ENCODE peak calls at places on chromosomes 4 and X, in nine cellular contexts. X is fibroblast of lung; U is GM18507; A is activated CD8-positive, alpha-beta memory T cell treated with anti-CD3 and anti-CD28 coated beads for 4 hours; N is H4; Y is activated T-helper 9 cell treated with anti-CD3 and anti-CD28 coated beads, Interleukin-2, amount 50 U/mL, for 16 hours; V is HFFc6; T is lower leg skin; B is stimulated activated CD4-positive, alpha-beta T cell treated with anti-CD3 and anti-CD28 coated beads, Interleukin-2, amount 100 ng/mL, for 24 hours. M is an unnamed sample.
A peak's percentile ranks its signal among the peaks of the same experiment; 100 is the strongest.

GRCh38 chrX:40144576-40144975 is 46.8 kb upstream of the BCOR start:
- DNase-seq in X (no peak), U (no peak), A (no peak), N (no peak), Y (no peak), V (no peak), T (no peak), B (no peak), M (no peak)

GRCh38 chr4:149056615-149057014 is 614.4 kb upstream of the NR3C2 start:
- DNase-seq in X (no peak), U (no peak), A (no peak), N (no peak), Y (no peak), V (no peak), T (no peak), B (no peak), M (no peak)

GRCh38 chrX:132292753-132293152 is 73.5 kb upstream of the RAP2C start:
- DNase-seq in X (peak; percentile 39), U (peak; percentile 2), A (no peak), N (peak; percentile 47), Y (no peak), V (peak; percentile 31), T (peak; percentile 20), B (peak; percentile 17), M (no peak)

GRCh38 chr4:5857199-5857598 is 35.7 kb downstream of the CRMP1 start:
- DNase-seq in X (no peak), U (no peak), A (no peak), N (no peak), Y (no peak), V (no peak), T (no peak), B (no peak), M (no peak)

GRCh38 chr4:147361726-147362125 is 119.2 kb upstream of the EDNRA start:
- DNase-seq in X (peak; percentile 93), U (no peak), A (no peak), N (peak; percentile 68), Y (no peak), V (peak; percentile 72), T (no peak), B (no peak), M (no peak)

GRCh38 chr4:140004580-140005314 is 149.2 kb downstream of the MAML3 start:
- DNase-seq in X (peak; percentile 73), U (no peak), A (no peak), N (no peak), Y (no peak), V (no peak), T (no peak), B (no peak), M (peak; percentile 77)

GRCh38 chr4:71126719-71127118 is 133.3 kb downstream of the DCK start:
- DNase-seq in X (peak; percentile 99), U (no peak), A (no peak), N (peak; percentile 78), Y (no peak), V (peak; percentile 97), T (no peak), B (no peak), M (no peak)

GRCh38 chr4:114417214-114417613 is 181.4 kb upstream of the UGT8 start:
- DNase-seq in X (no peak), U (no peak), A (no peak), N (no peak), Y (no peak), V (no peak), T (no peak), B (no peak), M (peak; percentile 45)

GRCh38 chr4:108738307-108738706 is 24.5 kb downstream of the ETNPPL start:
- DNase-seq in X (peak; percentile 48), U (no peak), A (no peak), N (no peak), Y (no peak), V (no peak), T (no peak), B (no peak), M (no peak)

GRCh38 chr4:61202638-61203495 is 2.7 kb downstream of the ADGRL3 start:
- DNase-seq in X (peak; percentile 11), U (no peak), A (no peak), N (peak; percentile 9), Y (no peak), V (no peak), T (no peak), B (no peak), M (peak; percentile 89)

GRCh38 chrX:23792861-23793553 is 10.0 kb downstream of the SAT1 start:
- DNase-seq in X (no peak), U (no peak), A (no peak), N (no peak), Y (no peak), V (no peak), T (no peak), B (no peak), M (peak; percentile 81)

GRCh38 chr4:102675142-102675541 is 85.6 kb downstream of the MANBA start:
- DNase-seq in X (peak; percentile 52), U (no peak), A (no peak), N (no peak), Y (no peak), V (peak; percentile 75), T (no peak), B (no peak), M (no peak)

GRCh38 chrX:51395807-51396728 is 63.4 kb downstream of the NUDT10 start:
- DNase-seq in X (peak; percentile 6), U (no peak), A (no peak), N (no peak), Y (peak; percentile 15), V (no peak), T (no peak), B (peak; percentile 52), M (peak; percentile 2)

GRCh38 chrX:70422886-70423336 is at the start of gene GDPD2:
- DNase-seq in X (peak; percentile 49), U (no peak), A (no peak), N (peak; percentile 25), Y (no peak), V (no peak), T (no peak), B (no peak), M (peak; percentile 4)

GRCh38 chrX:446243-446642 is 59.5 kb upstream of the PPP2R3B start:
- DNase-seq in X (no peak), U (no peak), A (no peak), N (no peak), Y (no peak), V (no peak), T (no peak), B (no peak), M (no peak)

GRCh38 chr4:5772528-5773270 is 61.7 kb downstream of the EVC start:
- DNase-seq in X (no peak), U (no peak), A (no peak), N (no peak), Y (no peak), V (no peak), T (no peak), B (no peak), M (peak; percentile 40)

GRCh38 chr4:56026596-56026995 is 77.9 kb downstream of the CEP135 start:
- DNase-seq in X (peak; percentile 70), U (no peak), A (no peak), N (peak; percentile 17), Y (no peak), V (peak; percentile 8), T (no peak), B (no peak), M (no peak)

GRCh38 chrX:150094996-150095395 is 156.7 kb upstream of the EOLA2 start:
- DNase-seq in X (peak; percentile 80), U (no peak), A (no peak), N (no peak), Y (no peak), V (no peak), T (no peak), B (no peak), M (no peak)

GRCh38 chr4:138609943-138610350 is 367.8 kb upstream of the SLC7A11 start:
- DNase-seq in X (peak; percentile 95), U (no peak), A (no peak), N (peak; percentile 25), Y (no peak), V (peak; percentile 51), T (no peak), B (no peak), M (no peak)

M was measured in NCI-H146.